ENCODE peak calls at places on chromosomes 1 and 21, in six cellular contexts. A, M, X, I, V and R are unnamed samples.

GRCh38 chr21:31406510-31406909 is 62.4 kb upstream of the TIAM1 start:
- DNase-seq in V (no peak), X (no peak), M (no peak), A (no peak), I (no peak), R (no peak)

GRCh38 chr21:26909972-26910371 is 56.9 kb downstream of the ADAMTS5 start:
- DNase-seq in A (no peak), M (peak), X (no peak), V (peak), I (no peak), R (peak)

GRCh38 chr1:59276317-59276914 is 20.5 kb upstream of the FGGY start:
- DNase-seq in A (no peak), V (no peak), I (no peak), M (no peak), X (peak), R (no peak)

GRCh38 chr1:184085667-184086066 is 34.1 kb downstream of the TSEN15 start:
- DNase-seq in V (no peak), A (no peak), M (no peak), X (no peak), I (no peak), R (no peak)

GRCh38 chr21:41964171-41964570 is 10.4 kb upstream of the C2CD2 start:
- DNase-seq in I (no peak), V (no peak), A (no peak), M (no peak), X (no peak), R (no peak)

GRCh38 chr1:31189696-31190674 is 49.7 kb downstream of the NKAIN1 start:
- DNase-seq in A (no peak), X (no peak), I (no peak), V (no peak), M (no peak), R (no peak)

GRCh38 chr1:204327359-204327758 is 32.4 kb downstream of the PLEKHA6 start:
- DNase-seq in V (no peak), I (no peak), M (no peak), X (no peak), A (no peak), R (no peak)

GRCh38 chr1:153251562-153251961 is 7.9 kb upstream of the LORICRIN start:
- DNase-seq in M (no peak), I (no peak), X (no peak), A (no peak), V (no peak), R (no peak)

GRCh38 chr1:53470155-53470554 is 11.0 kb downstream of the DMRTB1 start:
- DNase-seq in I (peak), V (peak), A (peak), X (peak), M (peak), R (peak)

GRCh38 chr1:4837752-4838151 is 183.3 kb downstream of the AJAP1 start:
- DNase-seq in V (no peak), M (no peak), I (no peak), A (no peak), X (no peak), R (no peak)

GRCh38 chr1:150268342-150268705 is 492 bp downstream of the APH1A start:
- DNase-seq in I (peak), V (peak), A (peak), M (peak), X (peak), R (peak)

GRCh38 chr1:50152236-50152635 is 43.5 kb downstream of the ELAVL4 start:
- DNase-seq in X (no peak), I (no peak), V (no peak), M (no peak), A (no peak), R (no peak)

GRCh38 chr1:45551684-45552083 is 1.1 kb downstream of the AKR1A1 start:
- DNase-seq in X (no peak), V (no peak), M (no peak), I (no peak), A (no peak), R (no peak)

GRCh38 chr1:87833158-87833557 is 504.5 kb downstream of the LMO4 start:
- DNase-seq in I (no peak), X (peak), V (no peak), A (no peak), M (peak), R (no peak)

GRCh38 chr1:33322109-33322508 is 1.2 kb upstream of the A3GALT2 start:
- DNase-seq in I (no peak), X (no peak), A (no peak), V (no peak), M (no peak), R (no peak)

GRCh38 chr1:46530791-46531409 is 20.5 kb downstream of the KNCN start:
- DNase-seq in M (no peak), X (no peak), V (peak), I (no peak), A (no peak), R (no peak)

GRCh38 chr1:110440877-110441276 is 10.1 kb upstream of the PROK1 start:
- DNase-seq in X (peak), M (peak), I (peak), V (no peak), A (no peak), R (peak)

GRCh38 chr21:36968414-36968813 is 1.9 kb upstream of the HLCS start:
- DNase-seq in M (no peak), X (no peak), I (peak), A (no peak), V (no peak), R (no peak)

GRCh38 chr1:220182081-220182480 is 88.1 kb downstream of the IARS2 start:
- DNase-seq in I (no peak), A (no peak), X (no peak), V (no peak), M (no peak), R (no peak)

GRCh38 chr1:224528900-224529299 is 87.2 kb upstream of the CNIH3 start:
- DNase-seq in X (peak), M (peak), V (no peak), I (no peak), A (no peak), R (peak)

GRCh38 chr1:231487019-231487418 is 41.5 kb upstream of the TSNAX start:
- DNase-seq in X (peak), I (no peak), V (no peak), M (peak), A (no peak), R (peak)

GRCh38 chr1:183840140-183840539 is 35.2 kb downstream of the RGL1 start:
- DNase-seq in I (no peak), X (peak), A (no peak), V (no peak), M (peak), R (no peak)

GRCh38 chr21:31446206-31446900 is 102.3 kb upstream of the TIAM1 start:
- DNase-seq in A (no peak), I (no peak), M (no peak), X (no peak), V (no peak), R (no peak)

GRCh38 chr1:156463874-156464273 is 36.7 kb downstream of the MEF2D start:
- DNase-seq in A (no peak), M (no peak), X (no peak), I (no peak), V (no peak), R (no peak)

GRCh38 chr1:97814121-97814520 is 106.7 kb downstream of the DPYD start:
- DNase-seq in A (no peak), M (no peak), I (no peak), V (no peak), X (peak), R (no peak)

GRCh38 chr1:37071829-37072228 is 37.5 kb upstream of the GRIK3 start:
- DNase-seq in M (no peak), X (no peak), V (no peak), I (no peak), A (no peak), R (no peak)

GRCh38 chr21:14376854-14377253 is 6.1 kb downstream of the HSPA13 start:
- DNase-seq in A (no peak), X (no peak), I (no peak), M (no peak), V (no peak), R (no peak)

GRCh38 chr1:26111530-26112406 is at the start of gene PDIK1L:
- DNase-seq in M (peak), V (peak), A (peak), X (peak), I (peak), R (peak)

GRCh38 chr1:248894837-248895236 is 11.2 kb upstream of the PGBD2 start:
- DNase-seq in V (no peak), M (no peak), X (no peak), A (no peak), I (no peak), R (no peak)

GRCh38 chr1:10820422-10820821 is 24.0 kb upstream of the CASZ1 start:
- DNase-seq in M (no peak), A (no peak), I (no peak), V (no peak), X (no peak), R (no peak)

GRCh38 chr21:42793774-42794173 is 85.6 kb downstream of the WDR4 start:
- DNase-seq in X (no peak), A (no peak), I (no peak), V (no peak), M (no peak), R (no peak)

GRCh38 chr1:230807551-230808267 is 60.5 kb downstream of the CAPN9 start:
- DNase-seq in I (peak), X (no peak), M (no peak), A (no peak), V (no peak), R (no peak)

GRCh38 chr1:152190589-152190988 is 31.6 kb upstream of the RPTN start:
- DNase-seq in X (peak), M (peak), A (no peak), V (no peak), I (no peak), R (peak)

GRCh38 chr1:55015123-55015522 is 16.4 kb downstream of the BSND start:
- DNase-seq in I (no peak), M (no peak), V (no peak), A (no peak), X (no peak), R (no peak)

GRCh38 chr21:42459583-42460215 is 36.3 kb downstream of the RSPH1 start:
- DNase-seq in M (no peak), I (peak), X (no peak), V (no peak), A (no peak), R (no peak)

GRCh38 chr1:2463396-2463795 is 12.7 kb upstream of the PLCH2 start:
- DNase-seq in I (peak), V (no peak), A (no peak), M (peak), X (no peak), R (no peak)
- H3K4me3 ChIP-seq in I (no peak), V (no peak), A (no peak), M (no peak), X (no peak), R (no peak)

GRCh38 chr1:119316870-119317416 is 51.6 kb upstream of the HAO2 start:
- DNase-seq in M (no peak), I (no peak), V (peak), A (no peak), X (no peak), R (no peak)
- TF ChIP-seq CTCF in M (no peak), I (no peak), V (peak), A (no peak), X (no peak), R (peak)

GRCh38 chr1:84583648-84584047 is 9.4 kb upstream of the CTBS start:
- DNase-seq in A (no peak), X (peak), V (peak), M (no peak), I (no peak), R (no peak)
- H3K4me3 ChIP-seq in A (no peak), X (no peak), V (peak), M (no peak), I (no peak), R (no peak)

DNA sequence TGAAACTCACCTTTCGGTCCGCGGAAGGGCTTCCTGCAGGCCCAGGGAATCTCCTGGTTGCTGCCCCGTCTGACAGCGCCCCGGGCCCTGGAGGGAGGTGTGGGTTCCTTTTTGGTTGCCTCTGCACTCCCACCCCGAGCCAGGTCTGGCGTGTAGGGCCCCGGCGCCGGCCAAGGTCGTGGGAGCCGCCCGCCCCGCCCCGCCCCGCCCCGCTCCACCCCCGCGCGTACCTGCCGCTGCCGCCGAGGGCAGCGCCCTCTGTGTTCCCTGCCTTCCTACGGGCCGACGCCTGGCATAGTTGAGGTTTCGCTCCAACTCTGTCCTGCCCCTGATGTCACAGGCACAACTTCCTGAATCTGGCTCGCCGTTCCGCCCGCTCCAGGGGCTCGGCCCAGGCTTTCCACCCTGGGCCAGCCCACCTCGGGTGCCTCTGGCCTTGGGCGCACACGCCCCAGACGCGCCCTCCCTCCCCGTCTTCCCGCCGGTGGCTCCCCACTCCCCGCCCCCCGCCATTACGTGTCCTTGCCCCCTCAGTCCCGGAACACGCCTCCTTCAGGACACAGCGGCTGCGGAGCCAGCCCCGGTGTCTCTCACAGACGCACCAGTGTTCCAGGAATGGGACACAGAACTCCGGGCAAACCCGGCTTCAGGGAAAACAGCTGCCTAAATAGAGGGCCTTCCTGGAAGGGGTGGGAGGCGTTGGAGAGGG is at the start of gene KIAA0040:
- DNase-seq in X (peak), V (peak), A (peak), M (no peak), I (peak), R (peak)
- TF ChIP-seq CTCF in X (no peak), V (peak), A (no peak), M (no peak), I (no peak), R (no peak)

GRCh38 chr1:167618789-167619188 is 11.2 kb upstream of the RCSD1 start:
- DNase-seq in I (no peak), M (no peak), A (no peak), V (no peak), X (no peak), R (no peak)

GRCh38 chr1:167620002-167620401 is 10.0 kb upstream of the RCSD1 start:
- DNase-seq in X (peak), I (no peak), A (no peak), V (no peak), M (no peak), R (no peak)

GRCh38 chr1:167617100-167617949 is 12.7 kb upstream of the RCSD1 start:
- DNase-seq in V (peak), M (peak), X (peak), A (no peak), I (peak), R (peak)

GRCh38 chr1:167617950-167618269 is 12.1 kb upstream of the RCSD1 start:
- DNase-seq in A (no peak), M (no peak), I (no peak), V (no peak), X (no peak), R (no peak)

GRCh38 chr1:167618366-167618765 is 11.7 kb upstream of the RCSD1 start:
- DNase-seq in A (no peak), M (no peak), X (no peak), V (no peak), I (no peak), R (no peak)
- H3K4me3 ChIP-seq in A (no peak), M (no peak), X (no peak), V (no peak), I (no peak), R (no peak)